ENCODE peak calls at places on chromosomes 7 and 10, in five cellular contexts. I is Right ventricle myocardium superior, Q is EL, A is suprapubic skin, S is NCI-H1105. V is an unnamed sample.

GRCh38 chr7:110283056-110283455 is 807.9 kb upstream of the LRRN3 start:
- DNase-seq in I (no peak), Q (no peak), A (no peak), S (peak), V (no peak)

GRCh38 chr7:27745064-27745583 is 5.2 kb downstream of the TAX1BP1 start:
- DNase-seq in I (no peak), Q (peak), A (no peak), S (no peak), V (no peak)

GRCh38 chr10:52883996-52884871 is 111.7 kb upstream of the MBL2 start:
- DNase-seq in I (no peak), Q (peak), A (no peak), S (no peak), V (no peak)

GRCh38 chr7:107150375-107151073 is 18.3 kb upstream of the HBP1 start:
- DNase-seq in I (peak), Q (peak), A (peak), S (peak), V (peak)

GRCh38 chr10:87622290-87623004 is 37.2 kb upstream of the PAPSS2 start:
- DNase-seq in I (no peak), Q (no peak), A (no peak), S (no peak), V (no peak)

GRCh38 chr7:27171636-27172387 is 2.3 kb downstream of the HOXA10 start:
- DNase-seq in I (no peak), Q (peak), A (peak), S (no peak), V (no peak)

GRCh38 chr10:61065010-61065409 is 121.0 kb upstream of the RHOBTB1 start:
- DNase-seq in I (no peak), Q (no peak), A (no peak), S (no peak), V (no peak)

GRCh38 chr10:3887885-3888476 is 103.0 kb upstream of the KLF6 start:
- DNase-seq in I (no peak), Q (peak), A (peak), S (no peak), V (no peak)

GRCh38 chr10:112565434-112566053 is 118.5 kb downstream of the VTI1A start:
- DNase-seq in I (no peak), Q (peak), A (no peak), S (peak), V (peak)

GRCh38 chr7:459584-460373 is 59.9 kb downstream of the PDGFA start:
- DNase-seq in I (no peak), Q (no peak), A (no peak), S (no peak), V (no peak)

GRCh38 chr7:51606601-51607154 is 290.1 kb upstream of the COBL start:
- DNase-seq in I (no peak), Q (no peak), A (no peak), S (no peak), V (peak)

GRCh38 chr10:103799341-103799740 is 56.0 kb downstream of the SH3PXD2A start:
- DNase-seq in I (no peak), Q (peak), A (no peak), S (no peak), V (no peak)

GRCh38 chr7:36116347-36117200 is 36.5 kb upstream of the EEPD1 start:
- DNase-seq in I (no peak), Q (peak), A (no peak), S (no peak), V (no peak)

V was measured in NCI-H2029.